ENCODE peak calls at places on chromosomes 7 and 10, in seven cellular contexts. One of them, this sample, is unnamed.

GRCh38 chr10:22615819-22616499 is 98.4 kb downstream of the PIP4K2A start:
- DNase-seq in cardiac muscle cell: no peak
- DNase-seq in lower leg skin: no peak
- DNase-seq in fibroblast of villous mesenchyme: no peak
- DNase-seq in breast epithelium: no peak
- DNase-seq in psoas muscle: no peak
- DNase-seq in heart left ventricle: peak
- DNase-seq in this sample: peak

GRCh38 chr10:88110355-88110754 is 246.9 kb downstream of the PTEN start:
- DNase-seq in cardiac muscle cell: no peak
- DNase-seq in lower leg skin: no peak
- DNase-seq in fibroblast of villous mesenchyme: peak
- DNase-seq in breast epithelium: no peak
- DNase-seq in psoas muscle: no peak
- DNase-seq in heart left ventricle: no peak
- DNase-seq in this sample: no peak

GRCh38 chr10:104253576-104254410 is 899 bp upstream of the GSTO1 start:
- DNase-seq in cardiac muscle cell: no peak
- DNase-seq in lower leg skin: no peak
- DNase-seq in fibroblast of villous mesenchyme: peak
- DNase-seq in breast epithelium: no peak
- DNase-seq in psoas muscle: no peak
- DNase-seq in heart left ventricle: no peak
- DNase-seq in this sample: no peak

GRCh38 chr7:13327669-13328068 is 640.2 kb downstream of the ARL4A start:
- DNase-seq in cardiac muscle cell: no peak
- DNase-seq in lower leg skin: no peak
- DNase-seq in fibroblast of villous mesenchyme: no peak
- DNase-seq in breast epithelium: no peak
- DNase-seq in psoas muscle: no peak
- DNase-seq in heart left ventricle: no peak
- DNase-seq in this sample: no peak

GRCh38 chr7:153190452-153190851 is 430.9 kb downstream of the ACTR3B start:
- DNase-seq in cardiac muscle cell: peak
- DNase-seq in lower leg skin: no peak
- DNase-seq in fibroblast of villous mesenchyme: no peak
- DNase-seq in breast epithelium: no peak
- DNase-seq in psoas muscle: no peak
- DNase-seq in heart left ventricle: no peak
- DNase-seq in this sample: no peak

GRCh38 chr7:48384180-48384752 is 213.0 kb downstream of the ABCA13 start:
- DNase-seq in cardiac muscle cell: no peak
- DNase-seq in lower leg skin: no peak
- DNase-seq in fibroblast of villous mesenchyme: no peak
- DNase-seq in breast epithelium: no peak
- DNase-seq in psoas muscle: no peak
- DNase-seq in heart left ventricle: no peak
- DNase-seq in this sample: no peak

GRCh38 chr7:94161476-94161875 is 157.3 kb upstream of the BET1 start:
- DNase-seq in cardiac muscle cell: no peak
- DNase-seq in lower leg skin: no peak
- DNase-seq in fibroblast of villous mesenchyme: no peak
- DNase-seq in breast epithelium: no peak
- DNase-seq in psoas muscle: no peak
- DNase-seq in heart left ventricle: no peak
- DNase-seq in this sample: no peak

GRCh38 chr7:108316708-108317107 is 139.5 kb downstream of the NRCAM start:
- DNase-seq in cardiac muscle cell: no peak
- DNase-seq in lower leg skin: no peak
- DNase-seq in fibroblast of villous mesenchyme: no peak
- DNase-seq in breast epithelium: no peak
- DNase-seq in psoas muscle: no peak
- DNase-seq in heart left ventricle: no peak
- DNase-seq in this sample: no peak

GRCh38 chr7:20376796-20377195 is 46.1 kb downstream of the ITGB8 start:
- DNase-seq in cardiac muscle cell: no peak
- DNase-seq in lower leg skin: no peak
- DNase-seq in fibroblast of villous mesenchyme: no peak
- DNase-seq in breast epithelium: no peak
- DNase-seq in psoas muscle: no peak
- DNase-seq in heart left ventricle: no peak
- DNase-seq in this sample: no peak

GRCh38 chr7:103887853-103888602 is 101.4 kb downstream of the RELN start:
- DNase-seq in cardiac muscle cell: no peak
- DNase-seq in lower leg skin: no peak
- DNase-seq in fibroblast of villous mesenchyme: peak
- DNase-seq in breast epithelium: no peak
- DNase-seq in psoas muscle: no peak
- DNase-seq in heart left ventricle: no peak
- DNase-seq in this sample: no peak

GRCh38 chr10:132636358-132636757 is 98.8 kb downstream of the INPP5A start:
- DNase-seq in cardiac muscle cell: no peak
- DNase-seq in lower leg skin: no peak
- DNase-seq in fibroblast of villous mesenchyme: no peak
- DNase-seq in breast epithelium: peak
- DNase-seq in psoas muscle: peak
- DNase-seq in heart left ventricle: peak
- DNase-seq in this sample: no peak

GRCh38 chr10:53453196-53453595 is 680.6 kb upstream of the MBL2 start:
- DNase-seq in cardiac muscle cell: peak
- DNase-seq in lower leg skin: no peak
- DNase-seq in fibroblast of villous mesenchyme: no peak
- DNase-seq in breast epithelium: no peak
- DNase-seq in psoas muscle: no peak
- DNase-seq in heart left ventricle: no peak
- DNase-seq in this sample: no peak

GRCh38 chr7:37921876-37922275 is 1.4 kb downstream of the EPDR1 start:
- DNase-seq in cardiac muscle cell: no peak
- DNase-seq in lower leg skin: no peak
- DNase-seq in fibroblast of villous mesenchyme: no peak
- DNase-seq in breast epithelium: no peak
- DNase-seq in psoas muscle: no peak
- DNase-seq in heart left ventricle: no peak
- DNase-seq in this sample: no peak

GRCh38 chr7:102392332-102392731 is 3.8 kb upstream of the PRKRIP1 start:
- DNase-seq in cardiac muscle cell: no peak
- DNase-seq in lower leg skin: no peak
- DNase-seq in fibroblast of villous mesenchyme: no peak
- DNase-seq in breast epithelium: no peak
- DNase-seq in psoas muscle: no peak
- DNase-seq in heart left ventricle: no peak
- DNase-seq in this sample: no peak

GRCh38 chr7:127865466-127865865 is 165.8 kb downstream of the LRRC4 start:
- DNase-seq in cardiac muscle cell: no peak
- DNase-seq in lower leg skin: no peak
- DNase-seq in fibroblast of villous mesenchyme: peak
- DNase-seq in breast epithelium: no peak
- DNase-seq in psoas muscle: no peak
- DNase-seq in heart left ventricle: no peak
- DNase-seq in this sample: no peak

GRCh38 chr7:29479606-29480200 is 83.9 kb upstream of the PRR15 start:
- DNase-seq in cardiac muscle cell: no peak
- DNase-seq in lower leg skin: no peak
- DNase-seq in fibroblast of villous mesenchyme: peak
- DNase-seq in breast epithelium: no peak
- DNase-seq in psoas muscle: no peak
- DNase-seq in heart left ventricle: no peak
- DNase-seq in this sample: peak

GRCh38 chr7:40763319-40764287 is 628.8 kb downstream of the SUGCT start:
- DNase-seq in cardiac muscle cell: no peak
- DNase-seq in lower leg skin: no peak
- DNase-seq in fibroblast of villous mesenchyme: peak
- DNase-seq in breast epithelium: no peak
- DNase-seq in psoas muscle: no peak
- DNase-seq in heart left ventricle: no peak
- DNase-seq in this sample: no peak

GRCh38 chr7:13551503-13551902 is 438.0 kb downstream of the ETV1 start:
- DNase-seq in cardiac muscle cell: no peak
- DNase-seq in lower leg skin: no peak
- DNase-seq in fibroblast of villous mesenchyme: no peak
- DNase-seq in breast epithelium: no peak
- DNase-seq in psoas muscle: no peak
- DNase-seq in heart left ventricle: no peak
- DNase-seq in this sample: no peak

GRCh38 chr10:84176836-84177474 is 3.4 kb downstream of the GPR15LG start:
- DNase-seq in cardiac muscle cell: no peak
- DNase-seq in lower leg skin: no peak
- DNase-seq in fibroblast of villous mesenchyme: no peak
- DNase-seq in breast epithelium: no peak
- DNase-seq in psoas muscle: no peak
- DNase-seq in heart left ventricle: no peak
- DNase-seq in this sample: no peak

GRCh38 chr10:116138897-116139296 is 134.1 kb downstream of the GFRA1 start:
- DNase-seq in cardiac muscle cell: no peak
- DNase-seq in lower leg skin: no peak
- DNase-seq in fibroblast of villous mesenchyme: no peak
- DNase-seq in breast epithelium: peak
- DNase-seq in psoas muscle: no peak
- DNase-seq in heart left ventricle: no peak
- DNase-seq in this sample: no peak

GRCh38 chr7:101308245-101309085 is 13.1 kb downstream of the IFT22 start:
- DNase-seq in cardiac muscle cell: peak
- DNase-seq in lower leg skin: peak
- DNase-seq in fibroblast of villous mesenchyme: peak
- DNase-seq in breast epithelium: peak
- DNase-seq in psoas muscle: no peak
- DNase-seq in heart left ventricle: peak
- DNase-seq in this sample: peak

GRCh38 chr10:22539579-22540160 is 174.7 kb downstream of the PIP4K2A start:
- DNase-seq in cardiac muscle cell: no peak
- DNase-seq in lower leg skin: no peak
- DNase-seq in fibroblast of villous mesenchyme: no peak
- DNase-seq in breast epithelium: no peak
- DNase-seq in psoas muscle: no peak
- DNase-seq in heart left ventricle: no peak
- DNase-seq in this sample: no peak

GRCh38 chr10:111756541-111757061 is 427.0 kb downstream of the GPAM start:
- DNase-seq in cardiac muscle cell: peak
- DNase-seq in lower leg skin: peak
- DNase-seq in fibroblast of villous mesenchyme: peak
- DNase-seq in breast epithelium: peak
- DNase-seq in psoas muscle: peak
- DNase-seq in heart left ventricle: no peak
- DNase-seq in this sample: peak
- TF ChIP-seq CTCF in cardiac muscle cell: no peak
- TF ChIP-seq CTCF in lower leg skin: no peak
- TF ChIP-seq CTCF in fibroblast of villous mesenchyme: peak
- TF ChIP-seq CTCF in breast epithelium: no peak
- TF ChIP-seq CTCF in psoas muscle: peak
- TF ChIP-seq CTCF in heart left ventricle: no peak
- TF ChIP-seq CTCF in this sample: peak

DNA sequence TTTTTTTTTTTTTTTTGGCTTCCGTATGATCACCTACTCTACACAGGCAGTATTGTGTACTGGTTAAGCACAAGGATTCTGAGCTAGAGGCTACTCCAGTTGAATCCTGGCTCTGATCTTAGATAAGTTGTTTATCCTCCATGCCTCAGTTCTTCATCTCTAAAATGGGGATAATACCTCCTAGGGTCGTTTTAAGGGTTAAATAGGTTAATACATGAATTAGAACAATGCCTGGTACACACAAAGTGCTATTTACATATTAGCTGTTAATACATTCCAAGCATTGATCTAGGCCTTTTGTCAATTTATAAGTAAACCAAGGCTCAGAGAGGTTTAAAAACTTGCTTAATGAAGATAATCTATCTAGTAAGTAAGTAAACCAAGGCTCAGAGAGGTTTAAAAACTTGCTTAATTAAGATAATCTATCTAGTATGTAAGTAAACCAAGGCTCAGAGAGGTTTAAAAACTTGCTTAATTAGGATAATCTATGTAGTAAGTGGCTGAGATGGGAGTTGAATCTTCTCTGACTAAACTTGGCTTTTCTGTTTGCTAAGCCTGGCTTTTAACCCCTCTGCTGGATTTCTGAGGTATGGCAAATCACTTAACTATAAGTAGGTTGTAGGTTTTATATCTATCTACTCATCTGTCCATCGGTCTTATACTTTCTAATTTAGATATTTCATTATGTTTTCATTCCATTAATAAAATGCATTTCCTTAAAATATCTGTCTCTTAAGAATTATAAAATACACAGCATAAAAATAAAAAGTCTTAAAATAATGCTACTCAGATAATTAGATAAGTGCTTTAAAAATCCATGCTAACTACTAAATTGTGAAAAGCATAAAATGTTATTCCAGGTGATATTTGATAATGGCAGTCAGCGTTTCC is 59.2 kb downstream of the ST7 start:
- DNase-seq in cardiac muscle cell: peak
- DNase-seq in lower leg skin: no peak
- DNase-seq in fibroblast of villous mesenchyme: peak
- DNase-seq in breast epithelium: no peak
- DNase-seq in psoas muscle: no peak
- DNase-seq in heart left ventricle: no peak
- DNase-seq in this sample: no peak
- TF ChIP-seq CTCF in cardiac muscle cell: peak
- TF ChIP-seq CTCF in lower leg skin: no peak
- TF ChIP-seq CTCF in fibroblast of villous mesenchyme: peak
- TF ChIP-seq CTCF in breast epithelium: no peak
- TF ChIP-seq CTCF in psoas muscle: peak
- TF ChIP-seq CTCF in heart left ventricle: no peak
- TF ChIP-seq CTCF in this sample: peak

GRCh38 chr10:128566376-128566968 is 440.2 kb upstream of the MKI67 start:
- DNase-seq in cardiac muscle cell: no peak
- DNase-seq in lower leg skin: no peak
- DNase-seq in fibroblast of villous mesenchyme: no peak
- DNase-seq in breast epithelium: no peak
- DNase-seq in psoas muscle: no peak
- DNase-seq in heart left ventricle: no peak
- DNase-seq in this sample: no peak

GRCh38 chr10:128568491-128568890 is 442.3 kb upstream of the MKI67 start:
- DNase-seq in cardiac muscle cell: no peak
- DNase-seq in lower leg skin: no peak
- DNase-seq in fibroblast of villous mesenchyme: no peak
- DNase-seq in breast epithelium: no peak
- DNase-seq in psoas muscle: no peak
- DNase-seq in heart left ventricle: no peak
- DNase-seq in this sample: no peak

GRCh38 chr10:128568979-128569378 is 442.8 kb upstream of the MKI67 start:
- DNase-seq in cardiac muscle cell: no peak
- DNase-seq in lower leg skin: no peak
- DNase-seq in fibroblast of villous mesenchyme: no peak
- DNase-seq in breast epithelium: no peak
- DNase-seq in psoas muscle: no peak
- DNase-seq in heart left ventricle: no peak
- DNase-seq in this sample: no peak

GRCh38 chr10:128568041-128568440 is 441.8 kb upstream of the MKI67 start:
- DNase-seq in cardiac muscle cell: no peak
- DNase-seq in lower leg skin: no peak
- DNase-seq in fibroblast of villous mesenchyme: no peak
- DNase-seq in breast epithelium: no peak
- DNase-seq in psoas muscle: no peak
- DNase-seq in heart left ventricle: no peak
- DNase-seq in this sample: no peak

GRCh38 chr10:128567561-128567960 is 441.3 kb upstream of the MKI67 start:
- DNase-seq in cardiac muscle cell: no peak
- DNase-seq in lower leg skin: no peak
- DNase-seq in fibroblast of villous mesenchyme: no peak
- DNase-seq in breast epithelium: no peak
- DNase-seq in psoas muscle: no peak
- DNase-seq in heart left ventricle: no peak
- DNase-seq in this sample: no peak
- TF ChIP-seq CTCF in cardiac muscle cell: no peak
- TF ChIP-seq CTCF in lower leg skin: no peak
- TF ChIP-seq CTCF in fibroblast of villous mesenchyme: no peak
- TF ChIP-seq CTCF in breast epithelium: no peak
- TF ChIP-seq CTCF in psoas muscle: no peak
- TF ChIP-seq CTCF in heart left ventricle: no peak
- TF ChIP-seq CTCF in this sample: no peak

GRCh38 chr10:45672201-45673073 is at the start of gene ZFAND4:
- DNase-seq in cardiac muscle cell: peak
- DNase-seq in lower leg skin: peak
- DNase-seq in fibroblast of villous mesenchyme: peak
- DNase-seq in breast epithelium: peak
- DNase-seq in psoas muscle: peak
- DNase-seq in heart left ventricle: peak
- DNase-seq in this sample: peak
- TF ChIP-seq CTCF in cardiac muscle cell: peak
- TF ChIP-seq CTCF in lower leg skin: no peak
- TF ChIP-seq CTCF in fibroblast of villous mesenchyme: peak
- TF ChIP-seq CTCF in breast epithelium: peak
- TF ChIP-seq CTCF in psoas muscle: peak
- TF ChIP-seq CTCF in heart left ventricle: peak
- TF ChIP-seq CTCF in this sample: peak